ENCODE peak calls at places on chromosomes 4 and X, in five cellular contexts. One of them, this sample, is unnamed.
A peak's percentile ranks its signal among the peaks of the same experiment; 100 is the strongest.

GRCh38 chrX:153944140-153944799 is at the start of gene RENBP:
- DNase-seq in kidney: no peak
- DNase-seq in cardiac muscle cell: no peak
- DNase-seq in brain microvascular endothelial cell: no peak
- DNase-seq in ovary: no peak
- DNase-seq in this sample: no peak

GRCh38 chr4:82643994-82644730 is 82.4 kb upstream of the TMEM150C start:
- DNase-seq in kidney: peak; percentile 39
- DNase-seq in cardiac muscle cell: peak; percentile 45
- DNase-seq in brain microvascular endothelial cell: peak; percentile 48
- DNase-seq in ovary: no peak
- DNase-seq in this sample: no peak

GRCh38 chrX:134013092-134013497 is 27.7 kb upstream of the GPC3 start:
- DNase-seq in kidney: no peak
- DNase-seq in cardiac muscle cell: peak; percentile 70
- DNase-seq in brain microvascular endothelial cell: peak; percentile 1
- DNase-seq in ovary: no peak
- DNase-seq in this sample: no peak

GRCh38 chrX:42237956-42238355 is 314.6 kb upstream of the CASK start:
- DNase-seq in kidney: no peak
- DNase-seq in cardiac muscle cell: no peak
- DNase-seq in brain microvascular endothelial cell: peak; percentile 2
- DNase-seq in ovary: no peak
- DNase-seq in this sample: no peak

GRCh38 chr4:140497776-140498636 is at the start of gene MGAT4D:
- DNase-seq in kidney: no peak
- DNase-seq in cardiac muscle cell: peak; percentile 2
- DNase-seq in brain microvascular endothelial cell: no peak
- DNase-seq in ovary: no peak
- DNase-seq in this sample: no peak

GRCh38 chr4:98728433-98728832 is 70.0 kb upstream of the TSPAN5 start:
- DNase-seq in kidney: no peak
- DNase-seq in cardiac muscle cell: peak; percentile 84
- DNase-seq in brain microvascular endothelial cell: peak; percentile 70
- DNase-seq in ovary: no peak
- DNase-seq in this sample: no peak

GRCh38 chr4:106864231-106864630 is 171.9 kb downstream of the DKK2 start:
- DNase-seq in kidney: no peak
- DNase-seq in cardiac muscle cell: no peak
- DNase-seq in brain microvascular endothelial cell: peak; percentile 75
- DNase-seq in ovary: no peak
- DNase-seq in this sample: no peak

GRCh38 chr4:16227462-16227868 is 1.2 kb upstream of the TAPT1 start:
- DNase-seq in kidney: peak; percentile 70
- DNase-seq in cardiac muscle cell: peak; percentile 44
- DNase-seq in brain microvascular endothelial cell: peak; percentile 4
- DNase-seq in ovary: peak; percentile 69
- DNase-seq in this sample: peak; percentile 44

GRCh38 chr4:173018446-173018845 is 150.2 kb upstream of the GALNT7 start:
- DNase-seq in kidney: no peak
- DNase-seq in cardiac muscle cell: no peak
- DNase-seq in brain microvascular endothelial cell: no peak
- DNase-seq in ovary: no peak
- DNase-seq in this sample: no peak

GRCh38 chrX:120144178-120144844 is 14.1 kb upstream of the RHOXF2 start:
- DNase-seq in kidney: peak; percentile 64
- DNase-seq in cardiac muscle cell: peak; percentile 41
- DNase-seq in brain microvascular endothelial cell: no peak
- DNase-seq in ovary: peak; percentile 82
- DNase-seq in this sample: no peak

GRCh38 chr4:146165840-146166239 is 9.7 kb upstream of the LSM6 start:
- DNase-seq in kidney: no peak
- DNase-seq in cardiac muscle cell: peak; percentile 83
- DNase-seq in brain microvascular endothelial cell: peak; percentile 61
- DNase-seq in ovary: no peak
- DNase-seq in this sample: no peak

GRCh38 chr4:102390438-102390837 is 45.2 kb upstream of the SLC39A8 start:
- DNase-seq in kidney: no peak
- DNase-seq in cardiac muscle cell: peak; percentile 45
- DNase-seq in brain microvascular endothelial cell: peak; percentile 1
- DNase-seq in ovary: no peak
- DNase-seq in this sample: no peak

GRCh38 chr4:102392033-102392744 is 46.9 kb upstream of the SLC39A8 start:
- DNase-seq in kidney: no peak
- DNase-seq in cardiac muscle cell: no peak
- DNase-seq in brain microvascular endothelial cell: no peak
- DNase-seq in ovary: no peak
- DNase-seq in this sample: no peak

GRCh38 chr4:102388636-102389035 is 43.4 kb upstream of the SLC39A8 start:
- DNase-seq in kidney: no peak
- DNase-seq in cardiac muscle cell: no peak
- DNase-seq in brain microvascular endothelial cell: no peak
- DNase-seq in ovary: no peak
- DNase-seq in this sample: no peak

GRCh38 chr4:102386966-102387365 is 41.7 kb upstream of the SLC39A8 start:
- DNase-seq in kidney: no peak
- DNase-seq in cardiac muscle cell: no peak
- DNase-seq in brain microvascular endothelial cell: no peak
- DNase-seq in ovary: no peak
- DNase-seq in this sample: no peak

GRCh38 chr4:102387552-102388150 is 42.4 kb upstream of the SLC39A8 start:
- DNase-seq in kidney: no peak
- DNase-seq in cardiac muscle cell: peak; percentile 35
- DNase-seq in brain microvascular endothelial cell: no peak
- DNase-seq in ovary: no peak
- DNase-seq in this sample: no peak
- TF ChIP-seq CTCF in kidney: no peak
- TF ChIP-seq CTCF in cardiac muscle cell: no peak
- TF ChIP-seq CTCF in brain microvascular endothelial cell: no peak
- TF ChIP-seq CTCF in ovary: no peak
- TF ChIP-seq CTCF in this sample: no peak

GRCh38 chrX:9807355-9808182 is 21.3 kb downstream of the SHROOM2 start:
- DNase-seq in kidney: no peak
- DNase-seq in cardiac muscle cell: no peak
- DNase-seq in brain microvascular endothelial cell: no peak
- DNase-seq in ovary: no peak
- DNase-seq in this sample: no peak
- H3K27ac ChIP-seq in kidney: peak overlapping the region; percentile 67
- H3K27ac ChIP-seq in cardiac muscle cell: peak overlapping the region; percentile 77
- H3K27ac ChIP-seq in brain microvascular endothelial cell: no peak overlapping the region
- H3K27ac ChIP-seq in ovary: no peak overlapping the region
- H3K27ac ChIP-seq in this sample: no peak overlapping the region

DNA sequence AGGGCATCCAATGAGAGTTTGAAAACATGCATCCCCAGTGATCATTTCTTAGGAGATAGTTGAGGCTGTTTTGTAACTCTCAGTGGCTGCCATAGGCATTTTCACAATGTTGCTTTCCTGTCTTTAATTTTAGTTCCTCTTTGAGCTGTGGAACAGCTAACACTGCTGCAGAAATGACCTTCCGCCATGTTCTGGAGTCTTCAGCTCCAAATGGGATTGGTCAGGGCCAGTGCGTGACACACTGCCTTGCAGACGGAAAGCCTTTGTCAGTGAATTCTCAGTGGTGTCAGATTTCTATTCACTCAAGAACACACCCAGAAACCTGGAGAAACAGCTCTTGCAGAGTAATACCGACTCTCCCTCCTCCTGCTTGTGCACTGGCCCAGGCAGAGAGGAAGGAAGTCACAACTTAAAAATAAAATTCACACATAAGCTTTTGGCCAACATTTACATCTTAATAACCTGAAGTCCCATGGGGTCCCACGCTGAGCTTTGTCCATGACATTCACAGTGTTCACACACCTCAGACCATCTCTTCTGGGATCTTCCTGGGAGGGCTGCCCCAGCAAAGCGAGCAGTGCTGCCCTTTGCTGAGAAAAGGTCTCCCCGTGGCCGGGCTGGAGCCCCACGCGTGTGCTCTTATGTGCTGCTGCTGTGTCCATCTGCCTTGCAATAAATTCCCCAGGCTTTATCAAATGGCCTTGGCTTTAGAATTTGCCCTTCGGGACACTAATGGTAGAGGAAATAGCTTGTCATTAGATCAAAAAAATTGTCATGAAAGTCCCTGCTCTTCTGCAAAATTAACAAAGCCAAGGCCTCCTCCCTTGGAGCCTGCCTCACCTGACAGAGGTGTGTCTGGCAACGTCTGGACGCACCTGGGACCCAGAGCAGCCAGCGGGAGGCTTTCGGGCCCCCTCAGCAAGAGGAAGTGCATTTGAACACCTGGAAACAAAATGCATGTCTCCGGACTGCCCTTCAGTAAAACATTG is 126.8 kb downstream of the IRF2 start:
- DNase-seq in kidney: no peak
- DNase-seq in cardiac muscle cell: peak; percentile 60
- DNase-seq in brain microvascular endothelial cell: peak; percentile 53
- DNase-seq in ovary: no peak
- DNase-seq in this sample: no peak
- TF ChIP-seq CTCF in kidney: no peak
- TF ChIP-seq CTCF in cardiac muscle cell: no peak
- TF ChIP-seq CTCF in brain microvascular endothelial cell: no peak
- TF ChIP-seq CTCF in ovary: no peak
- TF ChIP-seq CTCF in this sample: no peak

GRCh38 chr4:113603926-113604325 is 157.6 kb downstream of the CAMK2D start:
- DNase-seq in kidney: no peak
- DNase-seq in cardiac muscle cell: peak; percentile 63
- DNase-seq in brain microvascular endothelial cell: no peak
- DNase-seq in ovary: no peak
- DNase-seq in this sample: no peak

GRCh38 chr4:113610542-113610941 is 151.0 kb downstream of the CAMK2D start:
- DNase-seq in kidney: no peak
- DNase-seq in cardiac muscle cell: no peak
- DNase-seq in brain microvascular endothelial cell: no peak
- DNase-seq in ovary: no peak
- DNase-seq in this sample: no peak

GRCh38 chr4:113607998-113608397 is 153.5 kb downstream of the CAMK2D start:
- DNase-seq in kidney: no peak
- DNase-seq in cardiac muscle cell: no peak
- DNase-seq in brain microvascular endothelial cell: no peak
- DNase-seq in ovary: no peak
- DNase-seq in this sample: no peak

GRCh38 chr4:113604955-113605354 is 156.6 kb downstream of the CAMK2D start:
- DNase-seq in kidney: no peak
- DNase-seq in cardiac muscle cell: no peak
- DNase-seq in brain microvascular endothelial cell: peak; percentile 20
- DNase-seq in ovary: no peak
- DNase-seq in this sample: no peak

DNA sequence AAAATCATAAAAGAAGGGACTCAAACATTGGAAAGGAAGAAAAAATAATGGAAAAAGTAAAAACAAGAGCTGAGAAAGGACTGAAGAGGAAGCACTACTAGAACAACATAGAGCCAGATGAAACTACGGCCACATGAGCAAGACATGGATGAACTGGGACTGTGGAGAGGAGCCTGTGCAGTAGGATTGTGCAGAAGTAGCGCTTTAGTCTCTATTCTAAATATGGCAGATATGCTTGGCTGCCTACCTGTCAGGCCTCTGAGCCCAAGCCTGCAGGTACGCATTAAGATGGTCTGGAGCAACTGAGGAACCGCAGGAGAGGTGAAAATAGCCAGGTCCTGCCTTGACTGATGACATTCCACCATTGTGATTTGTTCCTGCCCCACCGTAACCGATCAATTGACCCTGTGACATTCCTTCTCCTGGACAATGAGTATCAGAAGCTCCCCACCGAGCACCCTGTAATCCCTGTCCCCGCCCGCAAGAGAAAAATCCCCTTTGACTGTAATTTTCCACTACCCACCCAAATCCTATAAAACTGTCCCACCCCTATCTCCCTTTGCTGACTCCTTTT is 154.3 kb downstream of the CAMK2D start:
- DNase-seq in kidney: no peak
- DNase-seq in cardiac muscle cell: no peak
- DNase-seq in brain microvascular endothelial cell: no peak
- DNase-seq in ovary: no peak
- DNase-seq in this sample: no peak
- H3K27ac ChIP-seq in kidney: no peak overlapping the region
- H3K27ac ChIP-seq in cardiac muscle cell: no peak overlapping the region
- H3K27ac ChIP-seq in brain microvascular endothelial cell: no peak overlapping the region
- H3K27ac ChIP-seq in ovary: no peak overlapping the region
- H3K27ac ChIP-seq in this sample: no peak overlapping the region

GRCh38 chr4:17468638-17469221 is 43.2 kb downstream of the QDPR start:
- DNase-seq in kidney: no peak
- DNase-seq in cardiac muscle cell: peak; percentile 69
- DNase-seq in brain microvascular endothelial cell: peak; percentile 20
- DNase-seq in ovary: peak; percentile 27
- DNase-seq in this sample: peak; percentile 25
- TF ChIP-seq CTCF in kidney: peak; percentile 10
- TF ChIP-seq CTCF in cardiac muscle cell: peak; percentile 43
- TF ChIP-seq CTCF in brain microvascular endothelial cell: peak; percentile 41
- TF ChIP-seq CTCF in ovary: no peak
- TF ChIP-seq CTCF in this sample: peak; percentile 70

This sample was measured in dorsolateral prefrontal cortex.